ENCODE peak calls at places on chromosomes 13 and 19, in six cellular contexts. One of them, this sample, is unnamed.
A peak's percentile ranks its signal among the peaks of the same experiment; 100 is the strongest.

GRCh38 chr13:79314652-79315051 is 91.4 kb downstream of the RBM26 start:
- DNase-seq in activated naive CD4-positive, alpha-beta T cell treated with anti-CD3 and anti-CD28 coated beads, Interleukin-2, amount 10 ng/mL, durations not matched to agents 7 days and 5 days: no peak
- DNase-seq in activated CD8-positive, alpha-beta T cell treated with anti-CD3 and anti-CD28 coated beads for 36 hours: no peak
- DNase-seq in omental fat pad: no peak
- DNase-seq in stimulated activated CD4-positive, alpha-beta T cell treated with anti-CD3 and anti-CD28 coated beads, Interleukin-15, amount 100 ng/mL, for 1 hour: no peak
- DNase-seq in NAMALWA: no peak
- DNase-seq in this sample: no peak

GRCh38 chr13:68304287-68304893 is 1074.3 kb upstream of the PCDH9 start:
- DNase-seq in activated naive CD4-positive, alpha-beta T cell treated with anti-CD3 and anti-CD28 coated beads, Interleukin-2, amount 10 ng/mL, durations not matched to agents 7 days and 5 days: no peak
- DNase-seq in activated CD8-positive, alpha-beta T cell treated with anti-CD3 and anti-CD28 coated beads for 36 hours: no peak
- DNase-seq in omental fat pad: no peak
- DNase-seq in stimulated activated CD4-positive, alpha-beta T cell treated with anti-CD3 and anti-CD28 coated beads, Interleukin-15, amount 100 ng/mL, for 1 hour: no peak
- DNase-seq in NAMALWA: peak; percentile 65
- DNase-seq in this sample: peak; percentile 14

GRCh38 chr13:112710855-112711527 is 21.2 kb downstream of the ATP11A start:
- DNase-seq in activated naive CD4-positive, alpha-beta T cell treated with anti-CD3 and anti-CD28 coated beads, Interleukin-2, amount 10 ng/mL, durations not matched to agents 7 days and 5 days: no peak
- DNase-seq in activated CD8-positive, alpha-beta T cell treated with anti-CD3 and anti-CD28 coated beads for 36 hours: no peak
- DNase-seq in omental fat pad: no peak
- DNase-seq in stimulated activated CD4-positive, alpha-beta T cell treated with anti-CD3 and anti-CD28 coated beads, Interleukin-15, amount 100 ng/mL, for 1 hour: no peak
- DNase-seq in NAMALWA: no peak
- DNase-seq in this sample: no peak

GRCh38 chr19:52603558-52604207 is 33.6 kb downstream of the ZNF701 start:
- DNase-seq in activated naive CD4-positive, alpha-beta T cell treated with anti-CD3 and anti-CD28 coated beads, Interleukin-2, amount 10 ng/mL, durations not matched to agents 7 days and 5 days: no peak
- DNase-seq in activated CD8-positive, alpha-beta T cell treated with anti-CD3 and anti-CD28 coated beads for 36 hours: no peak
- DNase-seq in omental fat pad: no peak
- DNase-seq in stimulated activated CD4-positive, alpha-beta T cell treated with anti-CD3 and anti-CD28 coated beads, Interleukin-15, amount 100 ng/mL, for 1 hour: no peak
- DNase-seq in NAMALWA: no peak
- DNase-seq in this sample: no peak

GRCh38 chr19:50450369-50451222 is 17.9 kb downstream of the MYBPC2 start:
- DNase-seq in activated naive CD4-positive, alpha-beta T cell treated with anti-CD3 and anti-CD28 coated beads, Interleukin-2, amount 10 ng/mL, durations not matched to agents 7 days and 5 days: no peak
- DNase-seq in activated CD8-positive, alpha-beta T cell treated with anti-CD3 and anti-CD28 coated beads for 36 hours: no peak
- DNase-seq in omental fat pad: no peak
- DNase-seq in stimulated activated CD4-positive, alpha-beta T cell treated with anti-CD3 and anti-CD28 coated beads, Interleukin-15, amount 100 ng/mL, for 1 hour: no peak
- DNase-seq in NAMALWA: no peak
- DNase-seq in this sample: no peak

GRCh38 chr13:35784286-35784951 is 307.9 kb upstream of the MAB21L1 start:
- DNase-seq in activated naive CD4-positive, alpha-beta T cell treated with anti-CD3 and anti-CD28 coated beads, Interleukin-2, amount 10 ng/mL, durations not matched to agents 7 days and 5 days: no peak
- DNase-seq in activated CD8-positive, alpha-beta T cell treated with anti-CD3 and anti-CD28 coated beads for 36 hours: no peak
- DNase-seq in omental fat pad: no peak
- DNase-seq in stimulated activated CD4-positive, alpha-beta T cell treated with anti-CD3 and anti-CD28 coated beads, Interleukin-15, amount 100 ng/mL, for 1 hour: no peak
- DNase-seq in NAMALWA: no peak
- DNase-seq in this sample: no peak

GRCh38 chr19:5093297-5093858 is 124.5 kb downstream of the KDM4B start:
- DNase-seq in activated naive CD4-positive, alpha-beta T cell treated with anti-CD3 and anti-CD28 coated beads, Interleukin-2, amount 10 ng/mL, durations not matched to agents 7 days and 5 days: no peak
- DNase-seq in activated CD8-positive, alpha-beta T cell treated with anti-CD3 and anti-CD28 coated beads for 36 hours: no peak
- DNase-seq in omental fat pad: no peak
- DNase-seq in stimulated activated CD4-positive, alpha-beta T cell treated with anti-CD3 and anti-CD28 coated beads, Interleukin-15, amount 100 ng/mL, for 1 hour: no peak
- DNase-seq in NAMALWA: no peak
- DNase-seq in this sample: no peak

GRCh38 chr13:59837101-59837500 is 326.6 kb downstream of the DIAPH3 start:
- DNase-seq in activated naive CD4-positive, alpha-beta T cell treated with anti-CD3 and anti-CD28 coated beads, Interleukin-2, amount 10 ng/mL, durations not matched to agents 7 days and 5 days: no peak
- DNase-seq in activated CD8-positive, alpha-beta T cell treated with anti-CD3 and anti-CD28 coated beads for 36 hours: no peak
- DNase-seq in omental fat pad: no peak
- DNase-seq in stimulated activated CD4-positive, alpha-beta T cell treated with anti-CD3 and anti-CD28 coated beads, Interleukin-15, amount 100 ng/mL, for 1 hour: no peak
- DNase-seq in NAMALWA: no peak
- DNase-seq in this sample: no peak

GRCh38 chr19:5459360-5459759 is 4.1 kb downstream of the ZNRF4 start:
- DNase-seq in activated naive CD4-positive, alpha-beta T cell treated with anti-CD3 and anti-CD28 coated beads, Interleukin-2, amount 10 ng/mL, durations not matched to agents 7 days and 5 days: no peak
- DNase-seq in activated CD8-positive, alpha-beta T cell treated with anti-CD3 and anti-CD28 coated beads for 36 hours: no peak
- DNase-seq in omental fat pad: no peak
- DNase-seq in stimulated activated CD4-positive, alpha-beta T cell treated with anti-CD3 and anti-CD28 coated beads, Interleukin-15, amount 100 ng/mL, for 1 hour: no peak
- DNase-seq in NAMALWA: no peak
- DNase-seq in this sample: no peak

GRCh38 chr19:10388957-10389356 is 8.6 kb upstream of the TYK2 start:
- DNase-seq in activated naive CD4-positive, alpha-beta T cell treated with anti-CD3 and anti-CD28 coated beads, Interleukin-2, amount 10 ng/mL, durations not matched to agents 7 days and 5 days: peak; percentile 87
- DNase-seq in activated CD8-positive, alpha-beta T cell treated with anti-CD3 and anti-CD28 coated beads for 36 hours: peak; percentile 89
- DNase-seq in omental fat pad: peak; percentile 100
- DNase-seq in stimulated activated CD4-positive, alpha-beta T cell treated with anti-CD3 and anti-CD28 coated beads, Interleukin-15, amount 100 ng/mL, for 1 hour: peak; percentile 72
- DNase-seq in NAMALWA: peak; percentile 80
- DNase-seq in this sample: peak; percentile 75

GRCh38 chr19:49425922-49426592 is 869 bp downstream of the GFY start:
- DNase-seq in activated naive CD4-positive, alpha-beta T cell treated with anti-CD3 and anti-CD28 coated beads, Interleukin-2, amount 10 ng/mL, durations not matched to agents 7 days and 5 days: peak; percentile 50
- DNase-seq in activated CD8-positive, alpha-beta T cell treated with anti-CD3 and anti-CD28 coated beads for 36 hours: peak; percentile 65
- DNase-seq in omental fat pad: no peak
- DNase-seq in stimulated activated CD4-positive, alpha-beta T cell treated with anti-CD3 and anti-CD28 coated beads, Interleukin-15, amount 100 ng/mL, for 1 hour: no peak
- DNase-seq in NAMALWA: peak; percentile 38
- DNase-seq in this sample: peak; percentile 42

GRCh38 chr19:2552859-2553258 is 76.9 kb downstream of the GADD45B start:
- DNase-seq in activated naive CD4-positive, alpha-beta T cell treated with anti-CD3 and anti-CD28 coated beads, Interleukin-2, amount 10 ng/mL, durations not matched to agents 7 days and 5 days: peak; percentile 80
- DNase-seq in activated CD8-positive, alpha-beta T cell treated with anti-CD3 and anti-CD28 coated beads for 36 hours: peak; percentile 76
- DNase-seq in omental fat pad: no peak
- DNase-seq in stimulated activated CD4-positive, alpha-beta T cell treated with anti-CD3 and anti-CD28 coated beads, Interleukin-15, amount 100 ng/mL, for 1 hour: no peak
- DNase-seq in NAMALWA: peak; percentile 92
- DNase-seq in this sample: peak; percentile 85

GRCh38 chr13:59906413-59907027 is 257.2 kb downstream of the DIAPH3 start:
- DNase-seq in activated naive CD4-positive, alpha-beta T cell treated with anti-CD3 and anti-CD28 coated beads, Interleukin-2, amount 10 ng/mL, durations not matched to agents 7 days and 5 days: no peak
- DNase-seq in activated CD8-positive, alpha-beta T cell treated with anti-CD3 and anti-CD28 coated beads for 36 hours: no peak
- DNase-seq in omental fat pad: no peak
- DNase-seq in stimulated activated CD4-positive, alpha-beta T cell treated with anti-CD3 and anti-CD28 coated beads, Interleukin-15, amount 100 ng/mL, for 1 hour: no peak
- DNase-seq in NAMALWA: peak; percentile 64
- DNase-seq in this sample: peak; percentile 4

GRCh38 chr13:98495627-98496238 is 81.2 kb downstream of the STK24 start:
- DNase-seq in activated naive CD4-positive, alpha-beta T cell treated with anti-CD3 and anti-CD28 coated beads, Interleukin-2, amount 10 ng/mL, durations not matched to agents 7 days and 5 days: no peak
- DNase-seq in activated CD8-positive, alpha-beta T cell treated with anti-CD3 and anti-CD28 coated beads for 36 hours: no peak
- DNase-seq in omental fat pad: no peak
- DNase-seq in stimulated activated CD4-positive, alpha-beta T cell treated with anti-CD3 and anti-CD28 coated beads, Interleukin-15, amount 100 ng/mL, for 1 hour: no peak
- DNase-seq in NAMALWA: no peak
- DNase-seq in this sample: no peak

GRCh38 chr13:101453784-101454201 is 1.3 kb downstream of the ITGBL1 start:
- DNase-seq in activated naive CD4-positive, alpha-beta T cell treated with anti-CD3 and anti-CD28 coated beads, Interleukin-2, amount 10 ng/mL, durations not matched to agents 7 days and 5 days: no peak
- DNase-seq in activated CD8-positive, alpha-beta T cell treated with anti-CD3 and anti-CD28 coated beads for 36 hours: no peak
- DNase-seq in omental fat pad: no peak
- DNase-seq in stimulated activated CD4-positive, alpha-beta T cell treated with anti-CD3 and anti-CD28 coated beads, Interleukin-15, amount 100 ng/mL, for 1 hour: no peak
- DNase-seq in NAMALWA: no peak
- DNase-seq in this sample: peak; percentile 10

GRCh38 chr13:64369121-64369520 is 2861.0 kb downstream of the PCDH9 start:
- DNase-seq in activated naive CD4-positive, alpha-beta T cell treated with anti-CD3 and anti-CD28 coated beads, Interleukin-2, amount 10 ng/mL, durations not matched to agents 7 days and 5 days: no peak
- DNase-seq in activated CD8-positive, alpha-beta T cell treated with anti-CD3 and anti-CD28 coated beads for 36 hours: no peak
- DNase-seq in omental fat pad: no peak
- DNase-seq in stimulated activated CD4-positive, alpha-beta T cell treated with anti-CD3 and anti-CD28 coated beads, Interleukin-15, amount 100 ng/mL, for 1 hour: no peak
- DNase-seq in NAMALWA: no peak
- DNase-seq in this sample: no peak

GRCh38 chr13:81017525-81018152 is 676.7 kb upstream of the SPRY2 start:
- DNase-seq in activated naive CD4-positive, alpha-beta T cell treated with anti-CD3 and anti-CD28 coated beads, Interleukin-2, amount 10 ng/mL, durations not matched to agents 7 days and 5 days: no peak
- DNase-seq in activated CD8-positive, alpha-beta T cell treated with anti-CD3 and anti-CD28 coated beads for 36 hours: no peak
- DNase-seq in omental fat pad: no peak
- DNase-seq in stimulated activated CD4-positive, alpha-beta T cell treated with anti-CD3 and anti-CD28 coated beads, Interleukin-15, amount 100 ng/mL, for 1 hour: no peak
- DNase-seq in NAMALWA: peak; percentile 66
- DNase-seq in this sample: peak; percentile 38

GRCh38 chr13:103663996-103664395 is 597.8 kb upstream of the SLC10A2 start:
- DNase-seq in activated naive CD4-positive, alpha-beta T cell treated with anti-CD3 and anti-CD28 coated beads, Interleukin-2, amount 10 ng/mL, durations not matched to agents 7 days and 5 days: no peak
- DNase-seq in activated CD8-positive, alpha-beta T cell treated with anti-CD3 and anti-CD28 coated beads for 36 hours: no peak
- DNase-seq in omental fat pad: no peak
- DNase-seq in stimulated activated CD4-positive, alpha-beta T cell treated with anti-CD3 and anti-CD28 coated beads, Interleukin-15, amount 100 ng/mL, for 1 hour: no peak
- DNase-seq in NAMALWA: no peak
- DNase-seq in this sample: peak; percentile 7

GRCh38 chr19:45790942-45791341 is 1.7 kb downstream of the DMWD start:
- DNase-seq in activated naive CD4-positive, alpha-beta T cell treated with anti-CD3 and anti-CD28 coated beads, Interleukin-2, amount 10 ng/mL, durations not matched to agents 7 days and 5 days: peak; percentile 63
- DNase-seq in activated CD8-positive, alpha-beta T cell treated with anti-CD3 and anti-CD28 coated beads for 36 hours: peak; percentile 50
- DNase-seq in omental fat pad: no peak
- DNase-seq in stimulated activated CD4-positive, alpha-beta T cell treated with anti-CD3 and anti-CD28 coated beads, Interleukin-15, amount 100 ng/mL, for 1 hour: no peak
- DNase-seq in NAMALWA: no peak
- DNase-seq in this sample: no peak

GRCh38 chr13:39364797-39365468 is 238.1 kb downstream of the LHFPL6 start:
- DNase-seq in activated naive CD4-positive, alpha-beta T cell treated with anti-CD3 and anti-CD28 coated beads, Interleukin-2, amount 10 ng/mL, durations not matched to agents 7 days and 5 days: no peak
- DNase-seq in activated CD8-positive, alpha-beta T cell treated with anti-CD3 and anti-CD28 coated beads for 36 hours: no peak
- DNase-seq in omental fat pad: no peak
- DNase-seq in stimulated activated CD4-positive, alpha-beta T cell treated with anti-CD3 and anti-CD28 coated beads, Interleukin-15, amount 100 ng/mL, for 1 hour: no peak
- DNase-seq in NAMALWA: no peak
- DNase-seq in this sample: no peak

GRCh38 chr13:105048685-105049084 is 1486.8 kb downstream of the EFNB2 start:
- DNase-seq in activated naive CD4-positive, alpha-beta T cell treated with anti-CD3 and anti-CD28 coated beads, Interleukin-2, amount 10 ng/mL, durations not matched to agents 7 days and 5 days: no peak
- DNase-seq in activated CD8-positive, alpha-beta T cell treated with anti-CD3 and anti-CD28 coated beads for 36 hours: no peak
- DNase-seq in omental fat pad: no peak
- DNase-seq in stimulated activated CD4-positive, alpha-beta T cell treated with anti-CD3 and anti-CD28 coated beads, Interleukin-15, amount 100 ng/mL, for 1 hour: no peak
- DNase-seq in NAMALWA: no peak
- DNase-seq in this sample: no peak

GRCh38 chr13:65724261-65724660 is 1505.9 kb downstream of the PCDH9 start:
- DNase-seq in activated naive CD4-positive, alpha-beta T cell treated with anti-CD3 and anti-CD28 coated beads, Interleukin-2, amount 10 ng/mL, durations not matched to agents 7 days and 5 days: no peak
- DNase-seq in activated CD8-positive, alpha-beta T cell treated with anti-CD3 and anti-CD28 coated beads for 36 hours: no peak
- DNase-seq in omental fat pad: no peak
- DNase-seq in stimulated activated CD4-positive, alpha-beta T cell treated with anti-CD3 and anti-CD28 coated beads, Interleukin-15, amount 100 ng/mL, for 1 hour: no peak
- DNase-seq in NAMALWA: no peak
- DNase-seq in this sample: no peak

GRCh38 chr13:67145950-67146349 is 84.2 kb downstream of the PCDH9 start:
- DNase-seq in activated naive CD4-positive, alpha-beta T cell treated with anti-CD3 and anti-CD28 coated beads, Interleukin-2, amount 10 ng/mL, durations not matched to agents 7 days and 5 days: no peak
- DNase-seq in activated CD8-positive, alpha-beta T cell treated with anti-CD3 and anti-CD28 coated beads for 36 hours: no peak
- DNase-seq in omental fat pad: no peak
- DNase-seq in stimulated activated CD4-positive, alpha-beta T cell treated with anti-CD3 and anti-CD28 coated beads, Interleukin-15, amount 100 ng/mL, for 1 hour: no peak
- DNase-seq in NAMALWA: no peak
- DNase-seq in this sample: no peak

GRCh38 chr13:71252191-71252704 is 614.8 kb downstream of the DACH1 start:
- DNase-seq in activated naive CD4-positive, alpha-beta T cell treated with anti-CD3 and anti-CD28 coated beads, Interleukin-2, amount 10 ng/mL, durations not matched to agents 7 days and 5 days: no peak
- DNase-seq in activated CD8-positive, alpha-beta T cell treated with anti-CD3 and anti-CD28 coated beads for 36 hours: no peak
- DNase-seq in omental fat pad: no peak
- DNase-seq in stimulated activated CD4-positive, alpha-beta T cell treated with anti-CD3 and anti-CD28 coated beads, Interleukin-15, amount 100 ng/mL, for 1 hour: no peak
- DNase-seq in NAMALWA: peak; percentile 15
- DNase-seq in this sample: no peak

GRCh38 chr13:19845758-19846157 is 17.7 kb downstream of the ZMYM5 start:
- DNase-seq in activated naive CD4-positive, alpha-beta T cell treated with anti-CD3 and anti-CD28 coated beads, Interleukin-2, amount 10 ng/mL, durations not matched to agents 7 days and 5 days: no peak
- DNase-seq in activated CD8-positive, alpha-beta T cell treated with anti-CD3 and anti-CD28 coated beads for 36 hours: peak; percentile 19
- DNase-seq in omental fat pad: no peak
- DNase-seq in stimulated activated CD4-positive, alpha-beta T cell treated with anti-CD3 and anti-CD28 coated beads, Interleukin-15, amount 100 ng/mL, for 1 hour: no peak
- DNase-seq in NAMALWA: no peak
- DNase-seq in this sample: no peak

GRCh38 chr13:99916366-99917103 is 55.0 kb downstream of the ZIC5 start:
- DNase-seq in activated naive CD4-positive, alpha-beta T cell treated with anti-CD3 and anti-CD28 coated beads, Interleukin-2, amount 10 ng/mL, durations not matched to agents 7 days and 5 days: peak; percentile 36
- DNase-seq in activated CD8-positive, alpha-beta T cell treated with anti-CD3 and anti-CD28 coated beads for 36 hours: peak; percentile 16
- DNase-seq in omental fat pad: no peak
- DNase-seq in stimulated activated CD4-positive, alpha-beta T cell treated with anti-CD3 and anti-CD28 coated beads, Interleukin-15, amount 100 ng/mL, for 1 hour: no peak
- DNase-seq in NAMALWA: peak; percentile 81
- DNase-seq in this sample: peak; percentile 52

GRCh38 chr19:49512970-49513745 is 697 bp downstream of the FCGRT start:
- DNase-seq in activated naive CD4-positive, alpha-beta T cell treated with anti-CD3 and anti-CD28 coated beads, Interleukin-2, amount 10 ng/mL, durations not matched to agents 7 days and 5 days: peak; percentile 57
- DNase-seq in activated CD8-positive, alpha-beta T cell treated with anti-CD3 and anti-CD28 coated beads for 36 hours: peak; percentile 58
- DNase-seq in omental fat pad: no peak
- DNase-seq in stimulated activated CD4-positive, alpha-beta T cell treated with anti-CD3 and anti-CD28 coated beads, Interleukin-15, amount 100 ng/mL, for 1 hour: no peak
- DNase-seq in NAMALWA: peak; percentile 61
- DNase-seq in this sample: no peak

GRCh38 chr19:35153701-35154534 is 617 bp upstream of the FXYD5 start:
- DNase-seq in activated naive CD4-positive, alpha-beta T cell treated with anti-CD3 and anti-CD28 coated beads, Interleukin-2, amount 10 ng/mL, durations not matched to agents 7 days and 5 days: peak; percentile 83
- DNase-seq in activated CD8-positive, alpha-beta T cell treated with anti-CD3 and anti-CD28 coated beads for 36 hours: peak; percentile 79
- DNase-seq in omental fat pad: no peak
- DNase-seq in stimulated activated CD4-positive, alpha-beta T cell treated with anti-CD3 and anti-CD28 coated beads, Interleukin-15, amount 100 ng/mL, for 1 hour: peak; percentile 65
- DNase-seq in NAMALWA: peak; percentile 79
- DNase-seq in this sample: peak; percentile 64

GRCh38 chr13:73107459-73107858 is 48.7 kb downstream of the KLF5 start:
- DNase-seq in activated naive CD4-positive, alpha-beta T cell treated with anti-CD3 and anti-CD28 coated beads, Interleukin-2, amount 10 ng/mL, durations not matched to agents 7 days and 5 days: no peak
- DNase-seq in activated CD8-positive, alpha-beta T cell treated with anti-CD3 and anti-CD28 coated beads for 36 hours: no peak
- DNase-seq in omental fat pad: no peak
- DNase-seq in stimulated activated CD4-positive, alpha-beta T cell treated with anti-CD3 and anti-CD28 coated beads, Interleukin-15, amount 100 ng/mL, for 1 hour: no peak
- DNase-seq in NAMALWA: no peak
- DNase-seq in this sample: no peak

GRCh38 chr13:37492741-37493514 is 105.6 kb downstream of the POSTN start:
- DNase-seq in activated naive CD4-positive, alpha-beta T cell treated with anti-CD3 and anti-CD28 coated beads, Interleukin-2, amount 10 ng/mL, durations not matched to agents 7 days and 5 days: no peak
- DNase-seq in activated CD8-positive, alpha-beta T cell treated with anti-CD3 and anti-CD28 coated beads for 36 hours: no peak
- DNase-seq in omental fat pad: no peak
- DNase-seq in stimulated activated CD4-positive, alpha-beta T cell treated with anti-CD3 and anti-CD28 coated beads, Interleukin-15, amount 100 ng/mL, for 1 hour: no peak
- DNase-seq in NAMALWA: no peak
- DNase-seq in this sample: no peak

This sample was measured in RPMI8226.